ENCODE peak calls at places on chromosomes 4 and X, in ten cellular contexts. One of them, this sample, is unnamed.

GRCh38 chr4:1342003-1342402 is 5.0 kb upstream of the UVSSA start:
- DNase-seq in vagina: no peak
- DNase-seq in fibroblast of pulmonary artery: no peak
- DNase-seq in GM12878: no peak
- DNase-seq in AG10803: no peak
- DNase-seq in fibroblast of mammary gland: peak; percentile 31
- DNase-seq in retinal pigment epithelial cell: no peak
- DNase-seq in breast epithelium: no peak
- DNase-seq in GM12864: no peak
- DNase-seq in ascending aorta: no peak
- DNase-seq in this sample: no peak

GRCh38 chr4:878796-879729 is 53.1 kb downstream of the GAK start:
- DNase-seq in vagina: no peak
- DNase-seq in fibroblast of pulmonary artery: no peak
- DNase-seq in GM12878: no peak
- DNase-seq in AG10803: no peak
- DNase-seq in fibroblast of mammary gland: no peak
- DNase-seq in retinal pigment epithelial cell: no peak
- DNase-seq in breast epithelium: no peak
- DNase-seq in GM12864: no peak
- DNase-seq in ascending aorta: no peak
- DNase-seq in this sample: no peak

GRCh38 chr4:38115601-38116000 is 155.4 kb downstream of the PTTG2 start:
- DNase-seq in vagina: no peak
- DNase-seq in fibroblast of pulmonary artery: no peak
- DNase-seq in GM12878: no peak
- DNase-seq in AG10803: no peak
- DNase-seq in fibroblast of mammary gland: no peak
- DNase-seq in retinal pigment epithelial cell: no peak
- DNase-seq in breast epithelium: no peak
- DNase-seq in GM12864: no peak
- DNase-seq in ascending aorta: no peak
- DNase-seq in this sample: no peak

GRCh38 chr4:48949086-48949485 is 37.0 kb upstream of the CWH43 start:
- DNase-seq in vagina: no peak
- DNase-seq in fibroblast of pulmonary artery: no peak
- DNase-seq in GM12878: no peak
- DNase-seq in AG10803: no peak
- DNase-seq in fibroblast of mammary gland: no peak
- DNase-seq in retinal pigment epithelial cell: no peak
- DNase-seq in breast epithelium: no peak
- DNase-seq in GM12864: no peak
- DNase-seq in ascending aorta: no peak
- DNase-seq in this sample: no peak

GRCh38 chr4:16687011-16687410 is 211.4 kb downstream of the LDB2 start:
- DNase-seq in vagina: no peak
- DNase-seq in fibroblast of pulmonary artery: no peak
- DNase-seq in GM12878: no peak
- DNase-seq in AG10803: peak; percentile 28
- DNase-seq in fibroblast of mammary gland: no peak
- DNase-seq in retinal pigment epithelial cell: no peak
- DNase-seq in breast epithelium: no peak
- DNase-seq in GM12864: no peak
- DNase-seq in ascending aorta: no peak
- DNase-seq in this sample: no peak

GRCh38 chr4:33825685-33826084 is 2418.6 kb downstream of the ARAP2 start:
- DNase-seq in vagina: no peak
- DNase-seq in fibroblast of pulmonary artery: no peak
- DNase-seq in GM12878: no peak
- DNase-seq in AG10803: no peak
- DNase-seq in fibroblast of mammary gland: no peak
- DNase-seq in retinal pigment epithelial cell: no peak
- DNase-seq in breast epithelium: no peak
- DNase-seq in GM12864: no peak
- DNase-seq in ascending aorta: no peak
- DNase-seq in this sample: no peak

GRCh38 chrX:95903490-95903889 is 781.2 kb upstream of the DIAPH2 start:
- DNase-seq in vagina: no peak
- DNase-seq in fibroblast of pulmonary artery: peak; percentile 13
- DNase-seq in GM12878: no peak
- DNase-seq in AG10803: no peak
- DNase-seq in fibroblast of mammary gland: no peak
- DNase-seq in retinal pigment epithelial cell: no peak
- DNase-seq in breast epithelium: no peak
- DNase-seq in GM12864: no peak
- DNase-seq in ascending aorta: no peak
- DNase-seq in this sample: no peak

GRCh38 chr4:161554372-161554990 is 609.3 kb downstream of the FSTL5 start:
- DNase-seq in vagina: no peak
- DNase-seq in fibroblast of pulmonary artery: peak; percentile 31
- DNase-seq in GM12878: no peak
- DNase-seq in AG10803: peak; percentile 20
- DNase-seq in fibroblast of mammary gland: peak; percentile 14
- DNase-seq in retinal pigment epithelial cell: no peak
- DNase-seq in breast epithelium: no peak
- DNase-seq in GM12864: no peak
- DNase-seq in ascending aorta: no peak
- DNase-seq in this sample: peak; percentile 35

GRCh38 chr4:110970642-110971041 is 347.8 kb upstream of the PITX2 start:
- DNase-seq in vagina: no peak
- DNase-seq in fibroblast of pulmonary artery: peak; percentile 23
- DNase-seq in GM12878: no peak
- DNase-seq in AG10803: peak; percentile 37
- DNase-seq in fibroblast of mammary gland: peak; percentile 74
- DNase-seq in retinal pigment epithelial cell: no peak
- DNase-seq in breast epithelium: no peak
- DNase-seq in GM12864: peak; percentile 5
- DNase-seq in ascending aorta: no peak
- DNase-seq in this sample: peak; percentile 8

GRCh38 chrX:112513154-112513553 is 166.6 kb downstream of the LHFPL1 start:
- DNase-seq in vagina: no peak
- DNase-seq in fibroblast of pulmonary artery: peak; percentile 0
- DNase-seq in GM12878: no peak
- DNase-seq in AG10803: peak; percentile 79
- DNase-seq in fibroblast of mammary gland: no peak
- DNase-seq in retinal pigment epithelial cell: no peak
- DNase-seq in breast epithelium: no peak
- DNase-seq in GM12864: no peak
- DNase-seq in ascending aorta: no peak
- DNase-seq in this sample: no peak

GRCh38 chr4:173835863-173836262 is 305.8 kb upstream of the HAND2 start:
- DNase-seq in vagina: no peak
- DNase-seq in fibroblast of pulmonary artery: peak; percentile 77
- DNase-seq in GM12878: no peak
- DNase-seq in AG10803: peak; percentile 16
- DNase-seq in fibroblast of mammary gland: peak; percentile 67
- DNase-seq in retinal pigment epithelial cell: peak; percentile 46
- DNase-seq in breast epithelium: no peak
- DNase-seq in GM12864: no peak
- DNase-seq in ascending aorta: no peak
- DNase-seq in this sample: peak; percentile 4

GRCh38 chr4:112747035-112747434 is 110.1 kb downstream of the LARP7 start:
- DNase-seq in vagina: no peak
- DNase-seq in fibroblast of pulmonary artery: no peak
- DNase-seq in GM12878: no peak
- DNase-seq in AG10803: no peak
- DNase-seq in fibroblast of mammary gland: no peak
- DNase-seq in retinal pigment epithelial cell: peak; percentile 77
- DNase-seq in breast epithelium: no peak
- DNase-seq in GM12864: no peak
- DNase-seq in ascending aorta: no peak
- DNase-seq in this sample: no peak

GRCh38 chr4:142474398-142475087 is 371.6 kb downstream of the INPP4B start:
- DNase-seq in vagina: no peak
- DNase-seq in fibroblast of pulmonary artery: no peak
- DNase-seq in GM12878: no peak
- DNase-seq in AG10803: no peak
- DNase-seq in fibroblast of mammary gland: no peak
- DNase-seq in retinal pigment epithelial cell: peak; percentile 29
- DNase-seq in breast epithelium: peak; percentile 66
- DNase-seq in GM12864: no peak
- DNase-seq in ascending aorta: no peak
- DNase-seq in this sample: no peak

DNA sequence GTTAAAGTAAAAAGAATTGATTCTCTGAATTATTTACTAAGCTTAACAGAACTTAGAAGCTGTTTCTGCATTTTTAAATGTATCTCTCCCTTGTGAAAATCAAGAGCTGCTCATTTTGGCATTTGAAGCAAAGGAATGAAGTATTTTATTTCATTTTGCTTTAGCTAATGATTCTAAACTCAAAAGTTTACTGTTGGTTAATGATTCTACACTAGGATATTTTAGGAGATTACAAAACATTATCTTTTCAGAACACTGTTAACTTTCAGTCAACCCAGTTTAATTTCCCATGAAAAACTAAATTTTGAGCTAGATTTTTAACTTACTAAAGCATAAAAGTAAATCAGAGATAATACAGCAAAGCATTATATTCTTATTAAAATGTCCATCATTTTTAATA is 355.2 kb upstream of the CXorf51B start:
- DNase-seq in vagina: no peak
- DNase-seq in fibroblast of pulmonary artery: no peak
- DNase-seq in GM12878: no peak
- DNase-seq in AG10803: no peak
- DNase-seq in fibroblast of mammary gland: no peak
- DNase-seq in retinal pigment epithelial cell: no peak
- DNase-seq in breast epithelium: no peak
- DNase-seq in GM12864: no peak
- DNase-seq in ascending aorta: no peak
- DNase-seq in this sample: no peak
- H3K4me3 ChIP-seq in vagina: no peak overlapping the region
- H3K4me3 ChIP-seq in fibroblast of pulmonary artery: no peak overlapping the region
- H3K4me3 ChIP-seq in GM12878: no peak overlapping the region
- H3K4me3 ChIP-seq in AG10803: no peak overlapping the region
- H3K4me3 ChIP-seq in fibroblast of mammary gland: no peak overlapping the region
- H3K4me3 ChIP-seq in retinal pigment epithelial cell: no peak overlapping the region
- H3K4me3 ChIP-seq in breast epithelium: no peak overlapping the region
- H3K4me3 ChIP-seq in GM12864: no peak overlapping the region
- H3K4me3 ChIP-seq in ascending aorta: no peak overlapping the region
- H3K4me3 ChIP-seq in this sample: no peak overlapping the region

DNA sequence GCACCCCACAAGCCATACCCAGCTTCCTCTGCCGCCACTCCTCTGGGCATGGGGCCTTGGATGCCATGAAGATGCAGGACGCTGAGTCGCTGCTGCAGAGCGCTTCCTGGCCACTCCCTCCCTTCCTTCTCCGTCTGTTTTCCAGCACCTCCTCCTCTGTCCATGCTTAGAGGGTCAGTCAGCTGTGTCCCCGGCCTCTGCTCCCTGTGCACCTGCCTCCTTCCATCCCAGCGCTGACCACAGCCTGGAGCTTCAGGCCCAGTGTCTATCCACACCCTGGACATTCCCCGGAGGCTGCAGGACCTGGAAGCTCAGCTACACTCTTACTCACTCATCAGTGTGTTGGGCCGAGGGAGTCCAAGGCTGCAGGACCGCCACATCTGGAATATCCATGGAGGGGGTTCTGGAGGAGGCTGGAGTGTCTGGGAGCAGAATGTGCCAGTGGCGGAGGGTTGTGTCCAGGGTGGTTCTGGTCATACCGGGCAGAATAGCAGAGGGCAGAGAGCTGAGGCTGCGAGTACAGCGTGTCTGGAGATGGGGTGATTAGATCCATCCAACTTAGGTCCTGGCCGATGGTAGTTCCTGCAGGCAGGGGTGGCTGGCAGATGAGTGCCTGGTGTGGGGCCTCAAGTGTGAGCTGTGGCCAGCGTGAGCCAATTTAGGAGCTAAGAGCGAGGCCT is 58.6 kb upstream of the ADRA2C start:
- DNase-seq in vagina: no peak
- DNase-seq in fibroblast of pulmonary artery: no peak
- DNase-seq in GM12878: no peak
- DNase-seq in AG10803: no peak
- DNase-seq in fibroblast of mammary gland: no peak
- DNase-seq in retinal pigment epithelial cell: no peak
- DNase-seq in breast epithelium: no peak
- DNase-seq in GM12864: no peak
- DNase-seq in ascending aorta: peak; percentile 66
- DNase-seq in this sample: no peak
- H3K4me3 ChIP-seq in vagina: no peak overlapping the region
- H3K4me3 ChIP-seq in fibroblast of pulmonary artery: no peak overlapping the region
- H3K4me3 ChIP-seq in GM12878: no peak overlapping the region
- H3K4me3 ChIP-seq in AG10803: no peak overlapping the region
- H3K4me3 ChIP-seq in fibroblast of mammary gland: no peak overlapping the region
- H3K4me3 ChIP-seq in retinal pigment epithelial cell: no peak overlapping the region
- H3K4me3 ChIP-seq in breast epithelium: no peak overlapping the region
- H3K4me3 ChIP-seq in GM12864: no peak overlapping the region
- H3K4me3 ChIP-seq in ascending aorta: peak overlapping the region; percentile 38
- H3K4me3 ChIP-seq in this sample: no peak overlapping the region

DNA sequence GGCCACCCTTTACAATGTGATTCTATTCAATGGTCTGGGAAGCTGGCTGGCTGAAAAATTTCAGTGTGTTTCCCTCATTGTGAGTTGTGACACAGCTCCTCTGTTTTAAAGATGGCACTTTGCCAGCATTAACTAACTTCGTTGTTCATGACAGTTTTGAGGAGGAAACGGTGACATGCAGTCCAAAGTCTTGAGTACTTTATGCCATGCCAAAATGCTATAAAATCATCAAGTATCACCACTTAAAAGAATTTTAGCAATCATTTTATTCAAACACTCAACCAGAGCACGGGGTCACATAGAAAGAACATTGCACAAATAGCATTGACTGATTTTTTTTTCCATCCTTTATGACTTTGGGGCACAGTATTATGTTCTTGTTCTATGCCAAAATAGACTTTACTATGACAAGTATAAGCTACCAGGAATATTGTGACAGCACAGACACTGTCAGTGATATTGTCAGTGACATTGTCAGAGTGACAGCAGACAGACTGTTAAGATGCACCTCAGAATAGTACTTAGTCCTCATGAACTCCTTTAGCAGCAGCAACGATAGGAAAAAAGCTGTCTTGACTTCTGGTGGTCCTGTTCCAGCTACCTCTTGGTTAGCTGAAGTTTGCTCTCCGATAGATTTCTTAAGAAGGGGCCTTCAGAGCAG is 46.7 kb downstream of the CXCL13 start:
- DNase-seq in vagina: no peak
- DNase-seq in fibroblast of pulmonary artery: peak; percentile 41
- DNase-seq in GM12878: no peak
- DNase-seq in AG10803: no peak
- DNase-seq in fibroblast of mammary gland: no peak
- DNase-seq in retinal pigment epithelial cell: no peak
- DNase-seq in breast epithelium: no peak
- DNase-seq in GM12864: no peak
- DNase-seq in ascending aorta: no peak
- DNase-seq in this sample: no peak
- H3K4me3 ChIP-seq in vagina: no peak overlapping the region
- H3K4me3 ChIP-seq in fibroblast of pulmonary artery: no peak overlapping the region
- H3K4me3 ChIP-seq in GM12878: no peak overlapping the region
- H3K4me3 ChIP-seq in AG10803: no peak overlapping the region
- H3K4me3 ChIP-seq in fibroblast of mammary gland: no peak overlapping the region
- H3K4me3 ChIP-seq in retinal pigment epithelial cell: no peak overlapping the region
- H3K4me3 ChIP-seq in breast epithelium: no peak overlapping the region
- H3K4me3 ChIP-seq in GM12864: no peak overlapping the region
- H3K4me3 ChIP-seq in ascending aorta: no peak overlapping the region
- H3K4me3 ChIP-seq in this sample: no peak overlapping the region

DNA sequence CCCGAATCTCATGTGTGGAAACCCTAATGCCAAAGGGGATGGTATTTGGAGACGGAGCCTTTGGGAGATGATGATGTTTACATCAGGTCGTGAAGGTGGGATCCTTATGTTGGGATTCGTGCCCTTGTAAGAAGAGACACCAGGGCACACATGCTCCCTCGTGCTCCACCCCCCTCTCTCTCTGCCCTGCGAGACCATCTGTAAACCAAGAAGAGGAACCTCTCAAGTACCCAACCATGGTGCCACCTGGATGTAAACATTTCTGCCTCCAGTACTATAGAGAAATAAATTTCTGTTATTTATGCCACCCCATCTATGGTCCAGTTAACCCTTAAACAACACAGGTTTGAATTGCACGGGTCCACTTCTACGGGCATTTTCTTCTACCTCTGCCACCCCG is 179.4 kb downstream of the DHRSX start:
- DNase-seq in vagina: no peak
- DNase-seq in fibroblast of pulmonary artery: no peak
- DNase-seq in GM12878: no peak
- DNase-seq in AG10803: no peak
- DNase-seq in fibroblast of mammary gland: no peak
- DNase-seq in retinal pigment epithelial cell: no peak
- DNase-seq in breast epithelium: no peak
- DNase-seq in GM12864: no peak
- DNase-seq in ascending aorta: no peak
- DNase-seq in this sample: no peak
- H3K4me3 ChIP-seq in vagina: no peak overlapping the region
- H3K4me3 ChIP-seq in fibroblast of pulmonary artery: no peak overlapping the region
- H3K4me3 ChIP-seq in GM12878: no peak overlapping the region
- H3K4me3 ChIP-seq in AG10803: no peak overlapping the region
- H3K4me3 ChIP-seq in fibroblast of mammary gland: no peak overlapping the region
- H3K4me3 ChIP-seq in retinal pigment epithelial cell: no peak overlapping the region
- H3K4me3 ChIP-seq in breast epithelium: no peak overlapping the region
- H3K4me3 ChIP-seq in GM12864: no peak overlapping the region
- H3K4me3 ChIP-seq in ascending aorta: no peak overlapping the region
- H3K4me3 ChIP-seq in this sample: no peak overlapping the region